ENCODE peak calls at places on chromosomes 4 and X, in four cellular contexts. I is AG04450, G is PC-3, U is fibroblast of lung. E is an unnamed sample.

GRCh38 chr4:8915201-8916200 is 43.9 kb upstream of the HMX1 start:
- DNase-seq in G (no peak), I (no peak), U (no peak), E (no peak)

GRCh38 chr4:55004831-55005230 is 120.6 kb downstream of the KDR start:
- DNase-seq in U (no peak), I (no peak), G (no peak), E (no peak)

GRCh38 chr4:35793045-35793722 is 451.1 kb downstream of the ARAP2 start:
- DNase-seq in U (no peak), G (no peak), I (no peak), E (no peak)

GRCh38 chrX:134746379-134746723 is 88.1 kb upstream of the PLAC1 start:
- DNase-seq in U (no peak), I (no peak), G (no peak), E (no peak)

GRCh38 chr4:48909697-48910096 is 3.1 kb upstream of the OCIAD2 start:
- DNase-seq in U (peak), G (peak), I (peak), E (peak)

GRCh38 chrX:111041018-111041462 is 55.0 kb upstream of the PAK3 start:
- DNase-seq in U (peak), I (peak), G (peak), E (peak)

GRCh38 chr4:145938618-145939177 is at the start of gene ZNF827:
- DNase-seq in G (peak), U (peak), I (no peak), E (peak)

GRCh38 chr4:98932539-98932938 is 3.6 kb upstream of the EIF4E start:
- DNase-seq in I (no peak), G (peak), U (no peak), E (no peak)

GRCh38 chr4:182207806-182208483 is 35.3 kb upstream of the TENM3 start:
- DNase-seq in U (peak), I (peak), G (peak), E (no peak)

GRCh38 chr4:139300431-139301142 is 718 bp upstream of the NAA15 start:
- DNase-seq in I (no peak), G (peak), U (peak), E (peak)

GRCh38 chrX:1493317-1493856 is 40.7 kb upstream of the ASMTL start:
- DNase-seq in I (no peak), U (no peak), G (no peak), E (no peak)

GRCh38 chrX:2425281-2426071 is 75.3 kb downstream of the DHRSX start:
- DNase-seq in U (no peak), I (no peak), G (no peak), E (peak)

GRCh38 chr4:156773648-156774357 is 197.8 kb downstream of the PDGFC start:
- DNase-seq in I (no peak), G (peak), U (no peak), E (no peak)

GRCh38 chr4:4694296-4694772 is 152.5 kb upstream of the STX18 start:
- DNase-seq in U (peak), I (no peak), G (no peak), E (peak)

GRCh38 chr4:85407546-85407945 is 67.4 kb upstream of the ARHGAP24 start:
- DNase-seq in G (no peak), U (no peak), I (no peak), E (no peak)

GRCh38 chr4:79964715-79965345 is 108.2 kb downstream of the ANTXR2 start:
- DNase-seq in I (no peak), G (no peak), U (peak), E (no peak)

GRCh38 chr4:156295676-156296075 is 342.0 kb upstream of the CTSO start:
- DNase-seq in I (no peak), G (peak), U (peak), E (no peak)

GRCh38 chrX:330726-331144 is 12.1 kb upstream of the GTPBP6 start:
- DNase-seq in I (no peak), U (no peak), G (no peak), E (no peak)

GRCh38 chr4:139975830-139976272 is 178.1 kb downstream of the MAML3 start:
- DNase-seq in I (no peak), U (peak), G (peak), E (no peak)

GRCh38 chrX:68685722-68686683 is 38.5 kb downstream of the STARD8 start:
- DNase-seq in G (no peak), I (peak), U (peak), E (peak)

GRCh38 chr4:36138221-36138620 is 106.1 kb downstream of the ARAP2 start:
- DNase-seq in U (peak), I (no peak), G (peak), E (no peak)

GRCh38 chrX:38985375-38985774 is 184.1 kb downstream of the MID1IP1 start:
- DNase-seq in G (peak), I (no peak), U (peak), E (peak)

GRCh38 chr4:7366180-7366957 is 68.4 kb downstream of the PSAPL1 start:
- DNase-seq in G (no peak), U (no peak), I (no peak), E (no peak)

GRCh38 chr4:14862881-14863280 is 139.4 kb upstream of the CPEB2 start:
- DNase-seq in G (no peak), U (no peak), I (no peak), E (no peak)

GRCh38 chrX:125210146-125210545 is 109.5 kb upstream of the TEX13C start:
- DNase-seq in U (no peak), I (no peak), G (no peak), E (no peak)

GRCh38 chrX:134520860-134521390 is 61.0 kb downstream of the HPRT1 start:
- DNase-seq in G (peak), I (no peak), U (peak), E (peak)

GRCh38 chr4:10099521-10100325 is 16.9 kb downstream of the WDR1 start:
- DNase-seq in G (no peak), I (no peak), U (no peak), E (no peak)

GRCh38 chr4:98938386-98938785 is 9.5 kb upstream of the EIF4E start:
- DNase-seq in I (no peak), G (peak), U (peak), E (no peak)

GRCh38 chr4:47913858-47914218 is 545 bp downstream of the NFXL1 start:
- DNase-seq in G (peak), U (no peak), I (no peak), E (peak)

GRCh38 chr4:133800966-133801365 is 400.6 kb downstream of the PABPC4L start:
- DNase-seq in I (no peak), G (no peak), U (no peak), E (no peak)

GRCh38 chr4:186651181-186651603 is 72.5 kb downstream of the FAT1 start:
- DNase-seq in G (no peak), I (no peak), U (no peak), E (peak)

GRCh38 chrX:50988649-50989048 is 78.1 kb downstream of the BMP15 start:
- DNase-seq in U (peak), G (peak), I (no peak), E (peak)

GRCh38 chrX:101383679-101384078 is 2.3 kb downstream of the BTK start:
- DNase-seq in G (no peak), U (no peak), I (no peak), E (no peak)

GRCh38 chrX:101388604-101389003 is 2.2 kb upstream of the RPL36A start:
- DNase-seq in U (no peak), I (no peak), G (no peak), E (no peak)

GRCh38 chrX:101385026-101385684 is 836 bp downstream of the BTK start:
- DNase-seq in U (no peak), G (no peak), I (no peak), E (no peak)

GRCh38 chrX:101386542-101386885 is 523 bp upstream of the BTK start:
- DNase-seq in I (no peak), G (no peak), U (no peak), E (no peak)

GRCh38 chrX:101385795-101386541 is at the start of gene BTK:
- DNase-seq in I (no peak), G (no peak), U (no peak), E (no peak)
- H3K4me3 ChIP-seq in I (no peak), G (no peak), U (no peak), E (no peak)

DNA sequence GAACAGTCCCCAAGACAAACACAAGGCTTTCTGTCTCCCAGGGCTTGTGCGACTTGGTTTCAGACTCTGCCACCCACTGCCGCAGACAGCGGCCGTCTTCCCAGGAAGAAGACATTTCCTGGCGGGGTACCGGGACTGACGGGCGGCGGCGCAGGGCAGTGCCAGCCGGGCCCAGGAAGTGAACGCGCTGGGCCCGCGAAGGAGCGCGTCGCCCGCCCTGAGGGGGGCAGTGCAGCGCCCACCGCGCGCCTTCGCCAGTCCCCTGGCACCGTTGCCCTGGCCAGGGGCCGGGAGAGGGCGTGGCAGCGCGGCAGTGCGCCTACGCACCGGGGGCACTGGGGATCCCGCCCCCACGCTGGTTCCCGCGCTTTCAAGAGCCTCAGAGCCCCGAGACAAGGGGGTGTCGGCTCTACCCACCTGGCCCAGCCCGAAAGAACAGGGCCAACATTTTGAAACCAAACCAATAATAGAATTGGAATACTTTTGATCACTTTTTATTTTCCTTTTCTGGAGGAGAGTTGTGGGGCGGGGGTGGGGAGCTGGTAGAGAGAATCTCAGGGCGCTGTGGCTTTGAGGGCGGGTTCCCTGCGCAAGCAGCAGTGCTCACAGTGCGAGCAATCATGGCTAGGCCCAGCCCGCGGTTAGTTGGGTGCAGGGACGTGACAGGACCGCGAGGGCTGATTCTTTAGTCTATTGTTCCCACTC is 23.6 kb upstream of the APLN start:
- DNase-seq in G (peak), I (no peak), U (peak), E (peak)
- TF ChIP-seq CTCF in G (peak), I (no peak), U (no peak), E (peak)

GRCh38 chr4:107987916-107988762 is 1.6 kb upstream of the HADH start:
- DNase-seq in I (no peak), U (no peak), G (no peak), E (no peak)
- H3K27ac ChIP-seq in I (no peak), U (no peak), G (no peak), E (no peak)

GRCh38 chr4:111802191-111802590 is 343.1 kb upstream of the FAM241A start:
- DNase-seq in I (no peak), G (no peak), U (peak), E (no peak)
- H3K4me3 ChIP-seq in I (no peak), G (no peak), U (no peak), E (no peak)

GRCh38 chr4:1856920-1857699 is 1.2 kb upstream of the LETM1 start:
- DNase-seq in U (no peak), G (no peak), I (no peak), E (no peak)
- TF ChIP-seq CTCF in U (no peak), G (no peak), I (no peak), E (no peak)

DNA sequence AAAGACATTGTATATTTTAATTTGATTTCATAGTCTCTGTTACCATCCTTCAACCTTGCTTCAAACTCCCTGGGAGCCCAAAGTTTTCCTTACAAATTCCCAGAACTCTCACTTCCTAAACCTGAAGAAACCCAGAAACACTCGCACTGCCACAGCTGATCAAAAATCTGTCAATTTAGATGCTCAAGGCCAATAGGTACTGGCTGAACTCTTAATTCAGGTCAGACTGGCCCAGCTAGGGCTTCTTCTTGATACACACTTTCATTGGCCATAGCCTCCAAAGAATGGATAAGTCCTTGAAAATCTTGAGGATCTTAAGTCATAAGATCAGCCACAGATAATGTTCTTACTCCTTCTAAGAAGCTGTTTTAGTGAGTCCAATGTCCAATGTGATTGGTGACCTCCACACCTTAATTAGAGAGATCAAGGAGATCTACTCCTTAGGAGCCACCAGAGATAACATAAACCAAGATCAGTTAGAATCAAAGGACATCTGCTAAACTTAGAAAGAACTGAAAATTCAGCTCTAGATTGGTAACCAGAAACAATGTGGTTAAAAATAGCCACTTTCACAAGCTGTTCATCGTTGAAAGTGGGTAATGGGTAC is 51.5 kb downstream of the ACSL4 start:
- DNase-seq in G (no peak), U (no peak), I (no peak), E (no peak)
- H3K27ac ChIP-seq in G (no peak), U (no peak), I (no peak), E (no peak)

DNA sequence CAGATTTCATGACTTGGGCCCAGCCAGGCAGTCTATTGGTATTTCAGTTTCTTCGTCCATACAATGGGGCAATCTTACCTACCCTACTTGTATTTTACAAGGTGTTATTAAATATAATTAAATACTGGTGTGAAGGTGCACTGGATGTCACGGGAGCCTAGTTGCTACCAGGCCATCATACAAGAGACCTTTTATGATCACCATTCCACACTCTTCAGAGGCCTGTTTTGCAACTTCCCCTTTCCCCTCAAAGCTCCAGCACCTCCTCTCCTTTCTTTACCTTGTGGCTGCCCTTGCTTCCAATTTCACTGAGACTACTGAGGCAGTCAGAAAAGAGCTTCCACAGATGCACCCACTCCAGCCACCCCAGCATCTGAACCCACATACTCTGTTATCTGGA is 93.8 kb upstream of the HELT start:
- DNase-seq in U (no peak), G (no peak), I (no peak), E (no peak)
- H3K4me3 ChIP-seq in U (no peak), G (no peak), I (no peak), E (no peak)

E was measured in A673.